ENCODE peak calls at places on chromosome 9, in five cellular contexts. X, S, P, W and O are unnamed samples. For H3K9me3, the result is how much of the 10 kb centered on the place peaks cover.

GRCh38 chr9:127180457-127181314 is 58.3 kb upstream of the ANGPTL2 start:
- DNase-seq in P (peak), S (no peak), W (peak), X (no peak), O (no peak)

GRCh38 chr9:35917261-35917660 is 8.0 kb downstream of the SPAAR start:
- DNase-seq in P (no peak), S (no peak), W (no peak), X (no peak), O (no peak)

GRCh38 chr9:70053864-70054263 is 10.2 kb downstream of the MAMDC2 start:
- DNase-seq in W (no peak), X (no peak), P (no peak), S (no peak), O (peak)

GRCh38 chr9:37082214-37082765 is 38.1 kb upstream of the ZCCHC7 start:
- DNase-seq in X (no peak), W (no peak), S (no peak), P (no peak), O (no peak)

GRCh38 chr9:94600715-94601114 is 7.1 kb upstream of the FBP2 start:
- DNase-seq in W (no peak), S (no peak), X (no peak), P (no peak), O (no peak)

GRCh38 chr9:95082401-95083084 is 235.0 kb downstream of the FANCC start:
- DNase-seq in S (no peak), P (no peak), W (no peak), X (no peak), O (no peak)

GRCh38 chr9:90005388-90005787 is 400.6 kb downstream of the GADD45G start:
- DNase-seq in P (no peak), W (no peak), X (no peak), S (no peak), O (no peak)

GRCh38 chr9:95736370-95736769 is 139.1 kb upstream of the ERCC6L2 start:
- DNase-seq in P (peak), X (peak), S (no peak), W (no peak), O (no peak)

GRCh38 chr9:92097997-92098482 is 17.2 kb downstream of the SPTLC1 start:
- DNase-seq in W (peak), P (no peak), S (no peak), X (no peak), O (no peak)

GRCh38 chr9:6072442-6072841 is 57.0 kb upstream of the RANBP6 start:
- DNase-seq in W (no peak), X (no peak), P (no peak), S (no peak), O (no peak)

GRCh38 chr9:84978761-84979160 is 309.2 kb downstream of the NTRK2 start:
- DNase-seq in X (no peak), S (no peak), W (no peak), P (no peak), O (no peak)

GRCh38 chr9:137441289-137441934 is at the start of gene ENTPD8:
- DNase-seq in W (peak), S (peak), P (peak), X (peak), O (peak)

GRCh38 chr9:99210572-99210971 is 11.2 kb downstream of the ALG2 start:
- DNase-seq in X (no peak), W (no peak), S (no peak), P (no peak), O (no peak)

GRCh38 chr9:129185991-129186390 is 7.9 kb upstream of the IER5L start:
- DNase-seq in P (no peak), X (no peak), S (no peak), W (no peak), O (no peak)

GRCh38 chr9:113609562-113610318 is 146.2 kb downstream of the RGS3 start:
- DNase-seq in X (no peak), S (peak), P (no peak), W (peak), O (no peak)

GRCh38 chr9:3508078-3508431 is 17.7 kb downstream of the RFX3 start:
- DNase-seq in P (no peak), X (no peak), W (no peak), S (no peak), O (no peak)

GRCh38 chr9:88660611-88661010 is 125.6 kb downstream of the NXNL2 start:
- DNase-seq in W (no peak), S (peak), X (no peak), P (peak), O (no peak)

GRCh38 chr9:81635526-81636279 is 53.6 kb downstream of the TLE1 start:
- DNase-seq in W (no peak), X (no peak), S (no peak), P (no peak), O (no peak)

GRCh38 chr9:129320575-129321311 is 142.7 kb upstream of the IER5L start:
- DNase-seq in S (peak), P (peak), X (no peak), W (no peak), O (no peak)

GRCh38 chr9:75889577-75889976 is 896 bp upstream of the PCSK5 start:
- DNase-seq in X (no peak), P (peak), S (no peak), W (no peak), O (no peak)

GRCh38 chr9:96217358-96217755 is 84.6 kb downstream of the HSD17B3 start:
- DNase-seq in S (peak), W (no peak), P (no peak), X (no peak), O (no peak)

GRCh38 chr9:13083973-13084528 is 195.4 kb downstream of the MPDZ start:
- DNase-seq in X (no peak), P (no peak), S (no peak), W (no peak), O (peak)

GRCh38 chr9:106423575-106423974 is 439.4 kb upstream of the ZNF462 start:
- DNase-seq in X (no peak), S (no peak), W (no peak), P (no peak), O (no peak)

GRCh38 chr9:134294228-134295071 is 31.8 kb upstream of the RXRA start:
- DNase-seq in P (no peak), W (peak), X (no peak), S (peak), O (no peak)

GRCh38 chr9:75378036-75378435 is 289.7 kb downstream of the OSTF1 start:
- DNase-seq in W (peak), P (peak), X (no peak), S (peak), O (no peak)

GRCh38 chr9:101387871-101388506 is 3.2 kb upstream of the BAAT start:
- DNase-seq in W (no peak), P (peak), S (peak), X (no peak), O (no peak)

GRCh38 chr9:131298816-131299215 is 9.3 kb downstream of the PLPP7 start:
- DNase-seq in X (no peak), P (no peak), S (no peak), W (no peak), O (no peak)
- H3K4me3 ChIP-seq in X (no peak), P (no peak), S (no peak), W (no peak), O (no peak)

DNA sequence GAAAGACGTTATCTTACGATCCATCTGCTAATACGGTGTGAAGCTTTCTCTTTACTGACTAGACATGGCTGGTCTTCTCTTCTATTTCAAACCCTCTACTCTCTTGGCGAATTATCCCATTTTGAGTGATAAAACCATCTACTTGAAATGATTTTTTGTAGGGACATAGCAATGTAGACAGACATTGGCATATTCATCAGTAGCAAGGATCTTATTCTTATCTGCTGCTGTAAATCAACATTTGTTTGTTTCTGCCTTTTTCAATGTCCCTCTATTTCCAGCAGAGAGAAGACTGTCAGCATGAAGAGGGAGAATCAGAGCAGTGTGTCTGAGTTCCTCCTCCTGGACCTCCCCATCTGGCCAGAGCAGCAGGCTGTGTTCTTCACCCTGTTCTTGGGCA is at the start of gene OR1J4:
- DNase-seq in S (no peak), W (no peak), P (no peak), X (no peak), O (no peak)
- H3K9me3 ChIP-seq in S (under half), W (under half), P (under half), X (under half), O (under half)

GRCh38 chr9:68668127-68668526 is 36.9 kb upstream of the PIP5K1B start:
- DNase-seq in P (no peak), X (no peak), W (no peak), S (no peak), O (no peak)
- H3K4me3 ChIP-seq in P (no peak), X (no peak), W (no peak), S (no peak), O (no peak)

GRCh38 chr9:130409250-130409649 is 35.5 kb upstream of the ASS1 start:
- DNase-seq in W (no peak), X (no peak), S (no peak), P (no peak), O (no peak)
- H3K9me3 ChIP-seq in W (under half), X (under half), S (under half), P (under half), O (under half)

DNA sequence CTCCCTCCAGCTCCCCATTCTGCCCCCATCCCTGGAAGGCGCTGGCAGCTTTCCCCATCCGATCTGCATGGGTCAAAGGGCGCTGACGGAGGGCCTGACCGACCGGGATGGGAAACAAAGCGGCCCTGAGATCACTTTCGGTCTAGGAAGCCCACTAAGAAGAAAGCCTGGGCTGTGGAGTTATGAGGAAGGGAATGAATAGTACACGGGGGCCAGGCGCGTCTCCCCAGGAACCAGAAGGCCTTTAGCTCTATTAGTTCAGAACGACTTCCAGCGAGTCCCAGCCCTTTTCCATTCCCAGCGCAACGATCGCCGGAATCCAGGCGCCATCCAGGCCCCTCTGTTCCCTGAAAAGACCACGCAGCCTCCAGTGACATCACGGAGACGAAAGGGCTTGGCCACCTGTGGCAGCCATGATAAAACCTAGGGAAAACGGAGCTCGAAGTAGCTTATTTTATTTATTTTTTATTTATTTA is 70.1 kb upstream of the CCDC180 start:
- DNase-seq in X (no peak), W (no peak), S (no peak), P (no peak), O (no peak)
- H3K4me3 ChIP-seq in X (peak), W (peak), S (no peak), P (no peak), O (peak)

DNA sequence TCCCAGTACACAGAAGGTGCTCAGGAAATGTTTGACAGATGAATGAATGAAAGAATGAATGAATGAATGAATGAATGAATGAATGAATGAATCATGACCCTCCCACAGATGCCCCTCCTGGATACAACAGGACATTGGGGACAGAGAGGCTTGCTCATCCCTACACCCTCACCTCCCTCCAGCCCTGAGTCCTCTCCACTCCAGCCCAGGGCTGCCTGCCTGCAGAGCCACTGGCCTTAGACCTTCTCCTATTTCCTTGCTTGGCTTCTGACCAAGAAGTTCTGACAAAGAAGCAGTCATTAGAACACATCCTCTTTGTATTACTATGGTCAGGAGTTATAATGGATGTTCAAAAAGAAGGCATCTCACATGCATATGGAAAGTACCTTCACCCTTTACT is 240.7 kb upstream of the DAPK1 start:
- DNase-seq in P (no peak), W (no peak), X (no peak), S (no peak), O (no peak)
- H3K9me3 ChIP-seq in P (under half), W (under half), X (under half), S (under half), O (under half)